ENCODE peak calls at places on chromosomes 2 and 18, in ten cellular contexts. One of them, this sample, is unnamed.

GRCh38 chr2:70999362-70999761 is 4.7 kb upstream of the TEX261 start:
- DNase-seq in endodermal cell: no peak
- DNase-seq in fibroblast of lung: no peak
- DNase-seq in activated CD4-positive, alpha-beta T cell treated with anti-CD3 and anti-CD28 coated beads, Interleukin-2, amount 50 U/mL, for 48 hours: no peak
- DNase-seq in choroid plexus epithelial cell: no peak
- DNase-seq in lower leg skin: no peak
- DNase-seq in SJSA1: no peak
- DNase-seq in neuronal stem cell: no peak
- DNase-seq in activated CD8-positive, alpha-beta memory T cell treated with anti-CD3 and anti-CD28 coated beads, Interleukin-2, amount 50 U/mL, for 48 hours: no peak
- DNase-seq in colonic mucosa: peak; percentile 37
- DNase-seq in this sample: no peak

GRCh38 chr18:60649107-60649506 is 276.5 kb upstream of the MC4R start:
- DNase-seq in endodermal cell: no peak
- DNase-seq in fibroblast of lung: no peak
- DNase-seq in activated CD4-positive, alpha-beta T cell treated with anti-CD3 and anti-CD28 coated beads, Interleukin-2, amount 50 U/mL, for 48 hours: no peak
- DNase-seq in choroid plexus epithelial cell: no peak
- DNase-seq in lower leg skin: no peak
- DNase-seq in SJSA1: no peak
- DNase-seq in neuronal stem cell: no peak
- DNase-seq in activated CD8-positive, alpha-beta memory T cell treated with anti-CD3 and anti-CD28 coated beads, Interleukin-2, amount 50 U/mL, for 48 hours: no peak
- DNase-seq in colonic mucosa: no peak
- DNase-seq in this sample: no peak

GRCh38 chr2:224611938-224612337 is 26.8 kb upstream of the CUL3 start:
- DNase-seq in endodermal cell: no peak
- DNase-seq in fibroblast of lung: no peak
- DNase-seq in activated CD4-positive, alpha-beta T cell treated with anti-CD3 and anti-CD28 coated beads, Interleukin-2, amount 50 U/mL, for 48 hours: no peak
- DNase-seq in choroid plexus epithelial cell: no peak
- DNase-seq in lower leg skin: no peak
- DNase-seq in SJSA1: no peak
- DNase-seq in neuronal stem cell: no peak
- DNase-seq in activated CD8-positive, alpha-beta memory T cell treated with anti-CD3 and anti-CD28 coated beads, Interleukin-2, amount 50 U/mL, for 48 hours: no peak
- DNase-seq in colonic mucosa: no peak
- DNase-seq in this sample: no peak

GRCh38 chr2:181123798-181124217 is 143.4 kb downstream of the UBE2E3 start:
- DNase-seq in endodermal cell: peak; percentile 58
- DNase-seq in fibroblast of lung: peak; percentile 50
- DNase-seq in activated CD4-positive, alpha-beta T cell treated with anti-CD3 and anti-CD28 coated beads, Interleukin-2, amount 50 U/mL, for 48 hours: no peak
- DNase-seq in choroid plexus epithelial cell: peak; percentile 75
- DNase-seq in lower leg skin: no peak
- DNase-seq in SJSA1: no peak
- DNase-seq in neuronal stem cell: no peak
- DNase-seq in activated CD8-positive, alpha-beta memory T cell treated with anti-CD3 and anti-CD28 coated beads, Interleukin-2, amount 50 U/mL, for 48 hours: no peak
- DNase-seq in colonic mucosa: no peak
- DNase-seq in this sample: no peak

GRCh38 chr2:112062894-112063293 is 7.8 kb downstream of the TMEM87B start:
- DNase-seq in endodermal cell: no peak
- DNase-seq in fibroblast of lung: no peak
- DNase-seq in activated CD4-positive, alpha-beta T cell treated with anti-CD3 and anti-CD28 coated beads, Interleukin-2, amount 50 U/mL, for 48 hours: no peak
- DNase-seq in choroid plexus epithelial cell: no peak
- DNase-seq in lower leg skin: no peak
- DNase-seq in SJSA1: no peak
- DNase-seq in neuronal stem cell: no peak
- DNase-seq in activated CD8-positive, alpha-beta memory T cell treated with anti-CD3 and anti-CD28 coated beads, Interleukin-2, amount 50 U/mL, for 48 hours: no peak
- DNase-seq in colonic mucosa: no peak
- DNase-seq in this sample: no peak

GRCh38 chr2:117835990-117836760 is 21.7 kb downstream of the DDX18 start:
- DNase-seq in endodermal cell: peak; percentile 96
- DNase-seq in fibroblast of lung: peak; percentile 76
- DNase-seq in activated CD4-positive, alpha-beta T cell treated with anti-CD3 and anti-CD28 coated beads, Interleukin-2, amount 50 U/mL, for 48 hours: peak; percentile 62
- DNase-seq in choroid plexus epithelial cell: peak; percentile 89
- DNase-seq in lower leg skin: peak; percentile 62
- DNase-seq in SJSA1: peak; percentile 62
- DNase-seq in neuronal stem cell: peak; percentile 58
- DNase-seq in activated CD8-positive, alpha-beta memory T cell treated with anti-CD3 and anti-CD28 coated beads, Interleukin-2, amount 50 U/mL, for 48 hours: peak; percentile 81
- DNase-seq in colonic mucosa: peak; percentile 77
- DNase-seq in this sample: peak; percentile 90

GRCh38 chr2:127599211-127599610 is 46.7 kb upstream of the GPR17 start:
- DNase-seq in endodermal cell: no peak
- DNase-seq in fibroblast of lung: no peak
- DNase-seq in activated CD4-positive, alpha-beta T cell treated with anti-CD3 and anti-CD28 coated beads, Interleukin-2, amount 50 U/mL, for 48 hours: no peak
- DNase-seq in choroid plexus epithelial cell: peak; percentile 20
- DNase-seq in lower leg skin: no peak
- DNase-seq in SJSA1: no peak
- DNase-seq in neuronal stem cell: no peak
- DNase-seq in activated CD8-positive, alpha-beta memory T cell treated with anti-CD3 and anti-CD28 coated beads, Interleukin-2, amount 50 U/mL, for 48 hours: no peak
- DNase-seq in colonic mucosa: no peak
- DNase-seq in this sample: no peak

GRCh38 chr2:157747695-157748370 is 119.2 kb upstream of the ACVR1C start:
- DNase-seq in endodermal cell: no peak
- DNase-seq in fibroblast of lung: peak; percentile 94
- DNase-seq in activated CD4-positive, alpha-beta T cell treated with anti-CD3 and anti-CD28 coated beads, Interleukin-2, amount 50 U/mL, for 48 hours: no peak
- DNase-seq in choroid plexus epithelial cell: peak; percentile 57
- DNase-seq in lower leg skin: peak; percentile 34
- DNase-seq in SJSA1: no peak
- DNase-seq in neuronal stem cell: no peak
- DNase-seq in activated CD8-positive, alpha-beta memory T cell treated with anti-CD3 and anti-CD28 coated beads, Interleukin-2, amount 50 U/mL, for 48 hours: no peak
- DNase-seq in colonic mucosa: no peak
- DNase-seq in this sample: no peak

GRCh38 chr2:20346565-20347127 is 4.0 kb downstream of the PUM2 start:
- DNase-seq in endodermal cell: no peak
- DNase-seq in fibroblast of lung: peak; percentile 59
- DNase-seq in activated CD4-positive, alpha-beta T cell treated with anti-CD3 and anti-CD28 coated beads, Interleukin-2, amount 50 U/mL, for 48 hours: no peak
- DNase-seq in choroid plexus epithelial cell: no peak
- DNase-seq in lower leg skin: no peak
- DNase-seq in SJSA1: no peak
- DNase-seq in neuronal stem cell: no peak
- DNase-seq in activated CD8-positive, alpha-beta memory T cell treated with anti-CD3 and anti-CD28 coated beads, Interleukin-2, amount 50 U/mL, for 48 hours: no peak
- DNase-seq in colonic mucosa: no peak
- DNase-seq in this sample: no peak

GRCh38 chr18:63445067-63445466 is 22.8 kb upstream of the VPS4B start:
- DNase-seq in endodermal cell: no peak
- DNase-seq in fibroblast of lung: no peak
- DNase-seq in activated CD4-positive, alpha-beta T cell treated with anti-CD3 and anti-CD28 coated beads, Interleukin-2, amount 50 U/mL, for 48 hours: no peak
- DNase-seq in choroid plexus epithelial cell: no peak
- DNase-seq in lower leg skin: peak; percentile 70
- DNase-seq in SJSA1: no peak
- DNase-seq in neuronal stem cell: no peak
- DNase-seq in activated CD8-positive, alpha-beta memory T cell treated with anti-CD3 and anti-CD28 coated beads, Interleukin-2, amount 50 U/mL, for 48 hours: no peak
- DNase-seq in colonic mucosa: peak; percentile 27
- DNase-seq in this sample: no peak

GRCh38 chr18:57466745-57467144 is 31.6 kb downstream of the ONECUT2 start:
- DNase-seq in endodermal cell: peak; percentile 64
- DNase-seq in fibroblast of lung: no peak
- DNase-seq in activated CD4-positive, alpha-beta T cell treated with anti-CD3 and anti-CD28 coated beads, Interleukin-2, amount 50 U/mL, for 48 hours: no peak
- DNase-seq in choroid plexus epithelial cell: peak; percentile 1
- DNase-seq in lower leg skin: no peak
- DNase-seq in SJSA1: no peak
- DNase-seq in neuronal stem cell: no peak
- DNase-seq in activated CD8-positive, alpha-beta memory T cell treated with anti-CD3 and anti-CD28 coated beads, Interleukin-2, amount 50 U/mL, for 48 hours: no peak
- DNase-seq in colonic mucosa: no peak
- DNase-seq in this sample: no peak

GRCh38 chr18:43539862-43540261 is 262.6 kb upstream of the SYT4 start:
- DNase-seq in endodermal cell: no peak
- DNase-seq in fibroblast of lung: no peak
- DNase-seq in activated CD4-positive, alpha-beta T cell treated with anti-CD3 and anti-CD28 coated beads, Interleukin-2, amount 50 U/mL, for 48 hours: no peak
- DNase-seq in choroid plexus epithelial cell: no peak
- DNase-seq in lower leg skin: no peak
- DNase-seq in SJSA1: no peak
- DNase-seq in neuronal stem cell: no peak
- DNase-seq in activated CD8-positive, alpha-beta memory T cell treated with anti-CD3 and anti-CD28 coated beads, Interleukin-2, amount 50 U/mL, for 48 hours: no peak
- DNase-seq in colonic mucosa: no peak
- DNase-seq in this sample: no peak

GRCh38 chr2:157725856-157726255 is 97.2 kb upstream of the ACVR1C start:
- DNase-seq in endodermal cell: no peak
- DNase-seq in fibroblast of lung: peak; percentile 74
- DNase-seq in activated CD4-positive, alpha-beta T cell treated with anti-CD3 and anti-CD28 coated beads, Interleukin-2, amount 50 U/mL, for 48 hours: no peak
- DNase-seq in choroid plexus epithelial cell: peak; percentile 78
- DNase-seq in lower leg skin: no peak
- DNase-seq in SJSA1: no peak
- DNase-seq in neuronal stem cell: no peak
- DNase-seq in activated CD8-positive, alpha-beta memory T cell treated with anti-CD3 and anti-CD28 coated beads, Interleukin-2, amount 50 U/mL, for 48 hours: no peak
- DNase-seq in colonic mucosa: no peak
- DNase-seq in this sample: no peak

GRCh38 chr2:7077660-7078278 is 160.6 kb downstream of the RNF144A start:
- DNase-seq in endodermal cell: no peak
- DNase-seq in fibroblast of lung: peak; percentile 6
- DNase-seq in activated CD4-positive, alpha-beta T cell treated with anti-CD3 and anti-CD28 coated beads, Interleukin-2, amount 50 U/mL, for 48 hours: no peak
- DNase-seq in choroid plexus epithelial cell: no peak
- DNase-seq in lower leg skin: no peak
- DNase-seq in SJSA1: no peak
- DNase-seq in neuronal stem cell: no peak
- DNase-seq in activated CD8-positive, alpha-beta memory T cell treated with anti-CD3 and anti-CD28 coated beads, Interleukin-2, amount 50 U/mL, for 48 hours: no peak
- DNase-seq in colonic mucosa: no peak
- DNase-seq in this sample: no peak

GRCh38 chr2:76169289-76169688 is 458.6 kb upstream of the GCFC2 start:
- DNase-seq in endodermal cell: no peak
- DNase-seq in fibroblast of lung: no peak
- DNase-seq in activated CD4-positive, alpha-beta T cell treated with anti-CD3 and anti-CD28 coated beads, Interleukin-2, amount 50 U/mL, for 48 hours: no peak
- DNase-seq in choroid plexus epithelial cell: no peak
- DNase-seq in lower leg skin: no peak
- DNase-seq in SJSA1: no peak
- DNase-seq in neuronal stem cell: no peak
- DNase-seq in activated CD8-positive, alpha-beta memory T cell treated with anti-CD3 and anti-CD28 coated beads, Interleukin-2, amount 50 U/mL, for 48 hours: no peak
- DNase-seq in colonic mucosa: no peak
- DNase-seq in this sample: no peak

GRCh38 chr2:69755862-69756467 is 14.0 kb downstream of the ANXA4 start:
- DNase-seq in endodermal cell: no peak
- DNase-seq in fibroblast of lung: peak; percentile 64
- DNase-seq in activated CD4-positive, alpha-beta T cell treated with anti-CD3 and anti-CD28 coated beads, Interleukin-2, amount 50 U/mL, for 48 hours: no peak
- DNase-seq in choroid plexus epithelial cell: peak; percentile 33
- DNase-seq in lower leg skin: peak; percentile 69
- DNase-seq in SJSA1: peak; percentile 64
- DNase-seq in neuronal stem cell: no peak
- DNase-seq in activated CD8-positive, alpha-beta memory T cell treated with anti-CD3 and anti-CD28 coated beads, Interleukin-2, amount 50 U/mL, for 48 hours: no peak
- DNase-seq in colonic mucosa: peak; percentile 70
- DNase-seq in this sample: no peak

GRCh38 chr2:189113963-189114362 is 65.6 kb downstream of the COL5A2 start:
- DNase-seq in endodermal cell: no peak
- DNase-seq in fibroblast of lung: peak; percentile 72
- DNase-seq in activated CD4-positive, alpha-beta T cell treated with anti-CD3 and anti-CD28 coated beads, Interleukin-2, amount 50 U/mL, for 48 hours: no peak
- DNase-seq in choroid plexus epithelial cell: peak; percentile 33
- DNase-seq in lower leg skin: no peak
- DNase-seq in SJSA1: no peak
- DNase-seq in neuronal stem cell: no peak
- DNase-seq in activated CD8-positive, alpha-beta memory T cell treated with anti-CD3 and anti-CD28 coated beads, Interleukin-2, amount 50 U/mL, for 48 hours: no peak
- DNase-seq in colonic mucosa: no peak
- DNase-seq in this sample: no peak

GRCh38 chr2:135022952-135023880 is 24.0 kb downstream of the MAP3K19 start:
- DNase-seq in endodermal cell: no peak
- DNase-seq in fibroblast of lung: no peak
- DNase-seq in activated CD4-positive, alpha-beta T cell treated with anti-CD3 and anti-CD28 coated beads, Interleukin-2, amount 50 U/mL, for 48 hours: peak; percentile 1
- DNase-seq in choroid plexus epithelial cell: no peak
- DNase-seq in lower leg skin: no peak
- DNase-seq in SJSA1: no peak
- DNase-seq in neuronal stem cell: no peak
- DNase-seq in activated CD8-positive, alpha-beta memory T cell treated with anti-CD3 and anti-CD28 coated beads, Interleukin-2, amount 50 U/mL, for 48 hours: no peak
- DNase-seq in colonic mucosa: no peak
- DNase-seq in this sample: no peak

GRCh38 chr2:121454549-121455090 is 76.1 kb upstream of the RNU4ATAC start:
- DNase-seq in endodermal cell: no peak
- DNase-seq in fibroblast of lung: no peak
- DNase-seq in activated CD4-positive, alpha-beta T cell treated with anti-CD3 and anti-CD28 coated beads, Interleukin-2, amount 50 U/mL, for 48 hours: no peak
- DNase-seq in choroid plexus epithelial cell: peak; percentile 21
- DNase-seq in lower leg skin: no peak
- DNase-seq in SJSA1: no peak
- DNase-seq in neuronal stem cell: no peak
- DNase-seq in activated CD8-positive, alpha-beta memory T cell treated with anti-CD3 and anti-CD28 coated beads, Interleukin-2, amount 50 U/mL, for 48 hours: no peak
- DNase-seq in colonic mucosa: no peak
- DNase-seq in this sample: no peak

GRCh38 chr18:63322908-63323634 is 3.5 kb upstream of the BCL2 start:
- DNase-seq in endodermal cell: peak; percentile 73
- DNase-seq in fibroblast of lung: peak; percentile 56
- DNase-seq in activated CD4-positive, alpha-beta T cell treated with anti-CD3 and anti-CD28 coated beads, Interleukin-2, amount 50 U/mL, for 48 hours: peak; percentile 47
- DNase-seq in choroid plexus epithelial cell: peak; percentile 88
- DNase-seq in lower leg skin: no peak
- DNase-seq in SJSA1: peak; percentile 59
- DNase-seq in neuronal stem cell: no peak
- DNase-seq in activated CD8-positive, alpha-beta memory T cell treated with anti-CD3 and anti-CD28 coated beads, Interleukin-2, amount 50 U/mL, for 48 hours: no peak
- DNase-seq in colonic mucosa: peak; percentile 74
- DNase-seq in this sample: peak; percentile 64

GRCh38 chr2:43157506-43158232 is 68.7 kb downstream of the ZFP36L2 start:
- DNase-seq in endodermal cell: no peak
- DNase-seq in fibroblast of lung: no peak
- DNase-seq in activated CD4-positive, alpha-beta T cell treated with anti-CD3 and anti-CD28 coated beads, Interleukin-2, amount 50 U/mL, for 48 hours: no peak
- DNase-seq in choroid plexus epithelial cell: no peak
- DNase-seq in lower leg skin: no peak
- DNase-seq in SJSA1: no peak
- DNase-seq in neuronal stem cell: no peak
- DNase-seq in activated CD8-positive, alpha-beta memory T cell treated with anti-CD3 and anti-CD28 coated beads, Interleukin-2, amount 50 U/mL, for 48 hours: no peak
- DNase-seq in colonic mucosa: no peak
- DNase-seq in this sample: no peak

GRCh38 chr2:50065845-50066244 is 911.5 kb upstream of the FSHR start:
- DNase-seq in endodermal cell: no peak
- DNase-seq in fibroblast of lung: no peak
- DNase-seq in activated CD4-positive, alpha-beta T cell treated with anti-CD3 and anti-CD28 coated beads, Interleukin-2, amount 50 U/mL, for 48 hours: no peak
- DNase-seq in choroid plexus epithelial cell: no peak
- DNase-seq in lower leg skin: no peak
- DNase-seq in SJSA1: no peak
- DNase-seq in neuronal stem cell: no peak
- DNase-seq in activated CD8-positive, alpha-beta memory T cell treated with anti-CD3 and anti-CD28 coated beads, Interleukin-2, amount 50 U/mL, for 48 hours: no peak
- DNase-seq in colonic mucosa: no peak
- DNase-seq in this sample: no peak

GRCh38 chr2:217695033-217695520 is 307.7 kb downstream of the TNS1 start:
- DNase-seq in endodermal cell: peak; percentile 0
- DNase-seq in fibroblast of lung: peak; percentile 93
- DNase-seq in activated CD4-positive, alpha-beta T cell treated with anti-CD3 and anti-CD28 coated beads, Interleukin-2, amount 50 U/mL, for 48 hours: no peak
- DNase-seq in choroid plexus epithelial cell: peak; percentile 99
- DNase-seq in lower leg skin: peak; percentile 79
- DNase-seq in SJSA1: peak; percentile 14
- DNase-seq in neuronal stem cell: no peak
- DNase-seq in activated CD8-positive, alpha-beta memory T cell treated with anti-CD3 and anti-CD28 coated beads, Interleukin-2, amount 50 U/mL, for 48 hours: no peak
- DNase-seq in colonic mucosa: no peak
- DNase-seq in this sample: no peak